ENCODE peak calls at places on chromosomes 2 and 18, in four cellular contexts. M, D, I and C are unnamed samples. For H3K4me1, the result is how much of the 10 kb centered on the place peaks cover.

GRCh38 chr18:11055721-11056120 is 93.6 kb downstream of the PIEZO2 start:
- DNase-seq in D (no peak), M (no peak), I (no peak), C (no peak)

GRCh38 chr2:238594796-238595749 is 168.3 kb downstream of the ASB1 start:
- DNase-seq in I (no peak), M (no peak), D (no peak), C (peak)

GRCh38 chr18:78721986-78722385 is 257.6 kb upstream of the SALL3 start:
- DNase-seq in I (no peak), M (no peak), D (no peak), C (no peak)

GRCh38 chr18:32048507-32049091 is 30.0 kb downstream of the RNF125 start:
- DNase-seq in D (peak), M (no peak), I (no peak), C (peak)

GRCh38 chr2:194346189-194346588 is 1310.8 kb upstream of the SLC39A10 start:
- DNase-seq in D (no peak), I (no peak), M (no peak), C (no peak)

GRCh38 chr2:101063352-101063751 is 61.3 kb downstream of the RPL31 start:
- DNase-seq in M (no peak), I (peak), D (no peak), C (no peak)

GRCh38 chr2:5195636-5196035 is 496.5 kb upstream of the SOX11 start:
- DNase-seq in I (no peak), M (peak), D (no peak), C (no peak)

GRCh38 chr2:188346059-188346458 is 54.4 kb downstream of the GULP1 start:
- DNase-seq in M (no peak), D (no peak), I (no peak), C (no peak)

GRCh38 chr2:222655748-222656543 is at the start of gene FARSB:
- DNase-seq in D (peak), M (peak), I (peak), C (peak)

GRCh38 chr18:58556333-58557012 is 72.4 kb downstream of the ALPK2 start:
- DNase-seq in M (no peak), D (no peak), I (no peak), C (no peak)
- H3K4me1 ChIP-seq in M (under half), D (under half), I (under half), C (under half)

GRCh38 chr2:113602869-113603466 is 24.1 kb upstream of the RABL2A start:
- DNase-seq in D (no peak), I (no peak), M (no peak), C (no peak)
- H3K27ac ChIP-seq in D (peak), I (no peak), M (no peak), C (peak)

GRCh38 chr2:32005371-32005976 is 5.3 kb downstream of the MEMO1 start:
- DNase-seq in D (no peak), I (no peak), M (peak), C (no peak)

GRCh38 chr2:32008811-32009478 is 1.9 kb downstream of the MEMO1 start:
- DNase-seq in D (peak), I (peak), M (peak), C (no peak)

GRCh38 chr2:32009479-32010256 is 1.1 kb downstream of the MEMO1 start:
- DNase-seq in D (no peak), I (peak), M (peak), C (no peak)

GRCh38 chr2:32003791-32004190 is 7.0 kb downstream of the MEMO1 start:
- DNase-seq in I (peak), D (no peak), M (no peak), C (no peak)

GRCh38 chr2:32006992-32007391 is 3.8 kb downstream of the MEMO1 start:
- DNase-seq in D (no peak), I (no peak), M (no peak), C (no peak)
- H3K4me1 ChIP-seq in D (under half), I (under half), M (under half), C (under half)

DNA sequence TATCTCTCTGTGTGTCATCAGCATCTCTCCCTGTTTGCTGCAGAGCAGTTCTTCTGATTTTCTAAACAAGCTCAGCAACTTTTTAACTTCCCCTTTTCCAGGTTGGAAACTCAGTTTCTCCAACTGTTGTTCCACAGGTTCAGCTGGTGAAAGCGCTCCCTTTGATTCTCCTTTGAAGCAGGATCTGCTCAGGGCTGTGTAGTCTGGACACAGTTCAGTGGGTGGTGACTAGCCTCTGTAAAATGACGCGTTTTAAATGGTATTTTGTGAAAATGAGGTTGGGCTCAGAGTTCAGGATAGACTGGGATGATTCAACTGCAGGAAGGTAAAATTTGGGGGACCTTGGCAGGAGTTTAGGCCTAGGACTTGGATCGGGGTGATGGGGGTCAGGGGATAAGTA is 106.4 kb downstream of the TRIM43 start:
- DNase-seq in M (peak), I (no peak), D (peak), C (no peak)
- H3K27ac ChIP-seq in M (no peak), I (no peak), D (no peak), C (no peak)

DNA sequence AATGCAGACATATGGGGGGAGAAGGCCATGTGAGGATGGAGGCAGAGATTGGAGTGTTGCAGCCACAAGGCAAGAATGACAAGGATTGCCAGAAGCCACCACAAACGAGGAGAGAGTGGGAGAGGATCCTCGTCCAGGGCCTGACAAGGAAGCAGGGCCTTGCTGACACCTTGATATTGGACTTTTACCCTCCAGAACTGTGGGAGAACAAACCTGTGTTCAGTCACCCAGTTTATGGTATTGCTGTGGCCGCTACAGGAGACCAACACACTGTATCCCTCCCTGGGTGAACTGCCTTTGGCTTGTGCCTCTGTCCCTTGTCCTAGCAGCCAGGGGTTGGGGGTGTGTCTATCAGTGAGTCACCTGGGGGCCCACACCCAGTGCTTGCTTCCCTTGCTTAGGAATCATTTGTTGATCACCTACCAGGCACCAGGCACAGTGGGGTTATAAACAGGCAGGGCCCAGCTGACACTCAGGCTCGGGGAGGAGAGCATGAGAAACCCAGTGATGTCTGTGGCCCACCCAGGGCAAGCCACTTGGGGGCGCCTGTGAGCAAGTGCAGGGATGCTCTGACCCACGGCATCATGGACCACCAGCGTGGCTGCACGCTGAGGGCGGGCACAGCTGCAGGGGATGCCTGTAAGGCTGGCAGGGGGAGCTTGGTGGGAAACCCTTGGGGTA is 17.2 kb downstream of the TMEM185B start:
- DNase-seq in I (no peak), M (peak), D (no peak), C (no peak)
- H3K4me1 ChIP-seq in I (under half), M (under half), D (under half), C (under half)

DNA sequence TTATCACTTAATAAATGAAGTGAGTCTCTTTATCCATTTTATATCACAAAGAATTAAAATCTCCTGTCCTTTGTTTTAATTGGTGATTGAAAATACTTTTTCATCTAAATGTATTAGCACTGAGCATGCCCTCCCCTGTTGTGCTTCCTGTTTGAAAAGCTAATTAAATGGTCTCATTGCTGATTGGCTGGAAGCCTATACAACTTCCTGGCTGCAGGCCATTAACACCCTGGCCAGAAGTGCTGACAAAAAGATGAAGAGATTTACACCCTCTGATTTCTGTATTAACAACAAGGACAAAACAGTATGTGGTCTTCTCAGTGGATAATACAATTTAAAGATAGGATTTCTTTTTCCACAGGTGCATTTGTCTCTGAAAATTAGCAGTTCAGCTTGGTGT is 548.0 kb downstream of the DCC start:
- DNase-seq in I (no peak), D (no peak), M (no peak), C (no peak)
- H3K27ac ChIP-seq in I (no peak), D (no peak), M (no peak), C (no peak)

GRCh38 chr2:46436800-46437199 is 42.6 kb upstream of the TMEM247 start:
- DNase-seq in D (no peak), I (no peak), M (no peak), C (no peak)

GRCh38 chr2:46431481-46432235 is 47.7 kb upstream of the TMEM247 start:
- DNase-seq in D (peak), I (no peak), M (no peak), C (no peak)

GRCh38 chr2:46435353-46435752 is 44.0 kb upstream of the TMEM247 start:
- DNase-seq in M (no peak), D (no peak), I (no peak), C (no peak)

GRCh38 chr2:46435796-46436360 is 43.5 kb upstream of the TMEM247 start:
- DNase-seq in I (peak), M (no peak), D (peak), C (no peak)

DNA sequence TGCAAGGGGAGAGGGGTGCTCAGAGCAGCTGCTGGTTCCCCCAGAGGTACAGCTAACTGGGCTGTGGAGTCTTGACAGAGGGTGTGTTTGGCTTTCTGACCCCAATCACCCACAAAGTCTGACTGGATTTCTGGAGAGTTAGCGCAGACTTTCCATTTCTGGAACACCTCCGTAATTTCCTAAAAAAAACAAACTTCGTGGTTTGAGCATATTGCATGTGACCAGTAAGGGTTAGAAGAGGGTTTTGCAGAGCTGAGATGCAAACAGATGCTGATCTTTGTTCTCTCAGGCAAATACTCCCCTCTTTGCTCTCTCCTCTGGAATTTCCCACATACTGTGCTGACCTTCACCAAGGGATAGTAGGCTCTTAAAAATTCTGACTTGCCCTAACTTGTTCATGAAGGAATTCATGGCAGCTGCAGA is 44.5 kb upstream of the TMEM247 start:
- DNase-seq in M (no peak), D (peak), I (peak), C (no peak)
- H3K4me1 ChIP-seq in M (under half), D (under half), I (under half), C (under half)

DNA sequence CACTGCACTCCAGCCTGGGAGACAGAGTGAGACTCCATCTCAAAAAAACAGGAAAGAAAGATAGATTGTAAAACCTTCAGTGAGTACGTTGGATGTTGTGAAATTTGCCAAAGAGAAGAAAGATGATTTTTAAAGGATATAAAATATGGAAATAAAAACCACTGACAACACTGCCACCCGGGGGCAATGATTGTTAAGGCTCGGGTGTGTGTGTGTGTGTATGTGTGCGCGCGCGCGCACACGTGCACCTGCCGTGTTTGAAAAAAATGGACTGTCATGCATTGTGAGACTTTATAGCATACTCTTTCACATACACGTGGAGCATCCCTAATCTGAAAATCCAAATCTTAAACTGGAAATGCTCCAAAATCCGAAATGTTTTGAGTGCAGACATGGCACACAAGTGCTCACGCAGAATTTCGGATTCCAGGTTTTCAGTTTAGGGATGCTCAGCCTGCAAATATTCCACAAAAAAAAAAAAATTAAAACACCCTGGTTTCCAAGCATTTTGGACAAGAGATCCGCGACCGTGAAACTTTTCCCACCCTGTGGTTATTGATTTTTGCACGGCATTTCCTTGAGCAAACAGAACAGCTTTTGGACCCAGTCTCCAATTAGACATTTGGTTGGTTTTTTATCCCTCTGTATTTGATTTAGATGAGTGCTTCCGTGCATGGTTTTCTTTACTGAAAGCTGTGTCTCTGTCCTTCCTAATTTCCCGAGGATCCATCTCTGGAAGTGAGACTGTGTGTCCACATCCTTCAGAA is 269.2 kb downstream of the AGAP1 start:
- DNase-seq in I (no peak), M (no peak), D (no peak), C (no peak)
- H3K27ac ChIP-seq in I (no peak), M (no peak), D (no peak), C (no peak)